ENCODE peak calls at places on chromosomes 2 and 18, in four cellular contexts. One of them, this sample, is unnamed.
A peak's percentile ranks its signal among the peaks of the same experiment; 100 is the strongest.

GRCh38 chr18:48534364-48534763 is 4.5 kb upstream of the CTIF start:
- DNase-seq in NCI-H774: no peak
- DNase-seq in NCI-H2081: no peak
- DNase-seq in aorta: no peak
- DNase-seq in this sample: no peak

GRCh38 chr2:33104726-33105125 is 158.0 kb downstream of the LTBP1 start:
- DNase-seq in aorta: no peak
- DNase-seq in NCI-H774: no peak
- DNase-seq in NCI-H2081: no peak
- DNase-seq in this sample: no peak

GRCh38 chr2:231425811-231426703 is 30.5 kb downstream of the B3GNT7 start:
- DNase-seq in NCI-H2081: no peak
- DNase-seq in aorta: no peak
- DNase-seq in NCI-H774: no peak
- DNase-seq in this sample: no peak

GRCh38 chr2:191257934-191258333 is 12.7 kb downstream of the MYO1B start:
- DNase-seq in NCI-H774: no peak
- DNase-seq in NCI-H2081: no peak
- DNase-seq in aorta: no peak
- DNase-seq in this sample: no peak

GRCh38 chr2:171419333-171419732 is 14.5 kb downstream of the METTL8 start:
- DNase-seq in NCI-H774: no peak
- DNase-seq in aorta: no peak
- DNase-seq in NCI-H2081: no peak
- DNase-seq in this sample: no peak

GRCh38 chr18:77127769-77128671 is 4.6 kb downstream of the MBP start:
- DNase-seq in NCI-H774: no peak
- DNase-seq in aorta: no peak
- DNase-seq in NCI-H2081: peak; percentile 48
- DNase-seq in this sample: peak; percentile 79

GRCh38 chr2:177585234-177585863 is 192.8 kb downstream of the AGPS start:
- DNase-seq in aorta: no peak
- DNase-seq in NCI-H774: no peak
- DNase-seq in NCI-H2081: no peak
- DNase-seq in this sample: no peak

GRCh38 chr2:19759880-19760279 is 141.9 kb downstream of the TTC32 start:
- DNase-seq in NCI-H2081: no peak
- DNase-seq in aorta: no peak
- DNase-seq in NCI-H774: no peak
- DNase-seq in this sample: no peak

GRCh38 chr2:169877406-169877805 is 50.2 kb downstream of the UBR3 start:
- DNase-seq in NCI-H774: no peak
- DNase-seq in aorta: no peak
- DNase-seq in NCI-H2081: no peak
- DNase-seq in this sample: no peak

GRCh38 chr18:67217551-67218166 is 298.9 kb downstream of the DSEL start:
- DNase-seq in NCI-H2081: peak; percentile 44
- DNase-seq in aorta: no peak
- DNase-seq in NCI-H774: peak; percentile 9
- DNase-seq in this sample: peak; percentile 44

GRCh38 chr2:98828793-98829371 is 98.0 kb upstream of the MGAT4A start:
- DNase-seq in NCI-H774: no peak
- DNase-seq in NCI-H2081: no peak
- DNase-seq in aorta: no peak
- DNase-seq in this sample: no peak

GRCh38 chr2:189698020-189698887 is 23.8 kb downstream of the ANKAR start:
- DNase-seq in aorta: no peak
- DNase-seq in NCI-H2081: peak; percentile 21
- DNase-seq in NCI-H774: peak; percentile 2
- DNase-seq in this sample: peak; percentile 42

GRCh38 chr2:221103930-221104329 is 468.2 kb downstream of the EPHA4 start:
- DNase-seq in NCI-H2081: no peak
- DNase-seq in NCI-H774: no peak
- DNase-seq in aorta: no peak
- DNase-seq in this sample: no peak

GRCh38 chr2:195559431-195559914 is 97.6 kb upstream of the SLC39A10 start:
- DNase-seq in NCI-H774: no peak
- DNase-seq in NCI-H2081: no peak
- DNase-seq in aorta: no peak
- DNase-seq in this sample: peak; percentile 80

GRCh38 chr2:163953390-163953907 is 217.6 kb upstream of the FIGN start:
- DNase-seq in NCI-H774: no peak
- DNase-seq in aorta: no peak
- DNase-seq in NCI-H2081: no peak
- DNase-seq in this sample: no peak

GRCh38 chr18:22411442-22411841 is 6.3 kb downstream of the CTAGE1 start:
- DNase-seq in aorta: no peak
- DNase-seq in NCI-H774: no peak
- DNase-seq in NCI-H2081: no peak
- DNase-seq in this sample: no peak

GRCh38 chr2:85785027-85785822 is 31.4 kb downstream of the ATOH8 start:
- DNase-seq in NCI-H774: no peak
- DNase-seq in aorta: peak; percentile 86
- DNase-seq in NCI-H2081: no peak
- DNase-seq in this sample: no peak

GRCh38 chr2:138170495-138170894 is 206.2 kb downstream of the HNMT start:
- DNase-seq in NCI-H774: no peak
- DNase-seq in NCI-H2081: no peak
- DNase-seq in aorta: no peak
- DNase-seq in this sample: no peak